ENCODE peak calls at places on chromosomes 2 and 18, in eight cellular contexts. H, W, I, U, Z, T, M and V are unnamed samples.

GRCh38 chr2:86695053-86695691 is 24.9 kb upstream of the RMND5A start:
- DNase-seq in H (no peak), I (peak; percentile 10), U (no peak), M (no peak), W (no peak), Z (no peak), T (peak; percentile 10), V (no peak)

GRCh38 chr2:226625951-226626350 is 173.7 kb downstream of the IRS1 start:
- DNase-seq in W (no peak), T (no peak), I (no peak), M (no peak), U (peak; percentile 71), H (no peak), Z (no peak), V (no peak)

GRCh38 chr2:241762321-241762932 is 14.2 kb upstream of the GAL3ST2 start:
- DNase-seq in T (no peak), I (no peak), H (peak; percentile 59), Z (no peak), M (peak; percentile 18), U (no peak), W (no peak), V (no peak)

GRCh38 chr2:188076149-188077056 is 215.3 kb upstream of the GULP1 start:
- DNase-seq in W (no peak), Z (no peak), I (peak; percentile 1), M (no peak), T (no peak), U (no peak), H (no peak), V (no peak)

GRCh38 chr2:174775586-174775985 is 11.3 kb upstream of the CHRNA1 start:
- DNase-seq in W (no peak), U (no peak), T (peak; percentile 22), I (peak; percentile 47), H (no peak), M (no peak), Z (no peak), V (no peak)

GRCh38 chr2:31703253-31703652 is 122.5 kb upstream of the SRD5A2 start:
- DNase-seq in U (no peak), M (no peak), W (no peak), I (no peak), H (no peak), T (no peak), Z (no peak), V (no peak)

GRCh38 chr2:141557329-141558098 is 573.3 kb downstream of the LRP1B start:
- DNase-seq in T (peak; percentile 96), W (no peak), U (no peak), I (peak; percentile 92), M (no peak), H (no peak), Z (no peak), V (no peak)

GRCh38 chr2:25228848-25229674 is 60.7 kb upstream of the POMC start:
- DNase-seq in H (no peak), I (peak; percentile 72), U (peak; percentile 76), T (peak; percentile 71), M (peak; percentile 67), Z (peak; percentile 52), W (peak; percentile 84), V (no peak)

GRCh38 chr2:148507970-148508369 is 136.6 kb upstream of the EPC2 start:
- DNase-seq in H (no peak), T (peak; percentile 14), M (no peak), I (no peak), U (no peak), W (no peak), Z (no peak), V (no peak)

GRCh38 chr2:236857781-236858180 is 227.9 kb upstream of the COPS8 start:
- DNase-seq in U (no peak), T (no peak), M (no peak), W (no peak), I (no peak), Z (no peak), H (no peak), V (peak; percentile 82)

GRCh38 chr2:38610851-38611801 is 8.4 kb upstream of the HNRNPLL start:
- DNase-seq in Z (no peak), T (peak; percentile 62), W (no peak), U (no peak), H (no peak), M (no peak), I (peak; percentile 77), V (no peak)

GRCh38 chr18:13191779-13192178 is 26.8 kb upstream of the LDLRAD4 start:
- DNase-seq in I (no peak), M (no peak), W (no peak), Z (no peak), U (peak; percentile 89), T (no peak), H (no peak), V (no peak)

GRCh38 chr2:58202409-58202808 is 38.7 kb downstream of the FANCL start:
- DNase-seq in Z (no peak), I (no peak), U (no peak), T (no peak), M (no peak), H (no peak), W (no peak), V (no peak)

GRCh38 chr2:233142355-233142897 is 82.3 kb downstream of the INPP5D start:
- DNase-seq in T (peak; percentile 44), M (no peak), Z (no peak), I (no peak), H (peak; percentile 68), W (no peak), U (no peak), V (no peak)

GRCh38 chr2:110099471-110100225 is 16.0 kb downstream of the MALL start:
- DNase-seq in H (no peak), U (no peak), I (no peak), Z (no peak), T (no peak), M (no peak), W (no peak), V (no peak)

GRCh38 chr2:97706708-97707345 is 6.5 kb upstream of the ZAP70 start:
- DNase-seq in H (no peak), U (no peak), Z (no peak), I (no peak), W (no peak), M (no peak), T (no peak), V (peak; percentile 52)

GRCh38 chr2:113895301-113895700 is 5.4 kb downstream of the ACTR3 start:
- DNase-seq in W (no peak), I (no peak), M (no peak), T (no peak), U (no peak), Z (no peak), H (no peak), V (no peak)

GRCh38 chr2:104521247-104521646 is 332.7 kb upstream of the POU3F3 start:
- DNase-seq in W (no peak), M (no peak), Z (no peak), T (peak; percentile 18), H (no peak), U (no peak), I (no peak), V (no peak)

GRCh38 chr2:68734688-68735525 is at the start of gene ARHGAP25:
- DNase-seq in M (no peak), T (peak; percentile 89), W (no peak), U (no peak), Z (no peak), H (no peak), I (no peak), V (peak; percentile 70)

GRCh38 chr2:58950795-58951462 is 709.8 kb upstream of the FANCL start:
- DNase-seq in I (no peak), U (no peak), H (no peak), W (no peak), T (no peak), Z (no peak), M (no peak), V (no peak)

GRCh38 chr2:126669772-126670171 is 13.8 kb downstream of the GYPC start:
- DNase-seq in M (no peak), W (no peak), H (no peak), Z (no peak), U (no peak), T (no peak), I (no peak), V (no peak)

GRCh38 chr18:46156124-46156745 is 52.0 kb downstream of the HAUS1 start:
- DNase-seq in I (no peak), Z (no peak), H (no peak), M (no peak), T (no peak), W (no peak), U (peak; percentile 26), V (no peak)
- TF ChIP-seq POLR2A in I (no peak), Z (no peak), H (no peak), M (no peak), T (no peak), W (no peak), U (no peak), V (no peak)

DNA sequence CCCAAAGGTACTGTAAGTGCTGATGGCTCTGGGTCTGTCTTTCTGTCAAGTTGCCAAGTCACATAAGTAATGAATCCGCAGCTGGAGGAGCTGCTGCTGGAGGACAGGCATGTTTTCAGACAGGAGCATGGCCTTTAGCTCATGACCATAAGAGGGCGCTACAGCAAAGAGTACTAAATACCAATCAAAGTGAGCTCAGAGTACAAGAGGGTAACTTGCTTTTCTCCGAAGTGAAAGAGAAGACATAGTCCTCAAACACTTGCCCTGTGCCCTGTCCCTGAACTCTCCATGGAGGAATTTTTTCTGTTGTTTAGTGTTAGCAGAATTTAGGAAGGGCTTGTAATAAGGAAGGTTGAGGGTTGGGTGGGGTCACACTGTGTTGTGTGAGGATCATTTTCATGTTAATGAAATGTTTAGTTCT is 58.0 kb upstream of the EML6 start:
- DNase-seq in Z (no peak), I (peak; percentile 68), W (no peak), M (peak; percentile 70), T (peak; percentile 72), U (peak; percentile 46), H (no peak), V (no peak)
- TF ChIP-seq POLR2A in Z (no peak), I (no peak), W (no peak), M (no peak), T (no peak), U (no peak), H (no peak), V (no peak)

GRCh38 chr2:190444954-190445353 is 36.8 kb downstream of the MFSD6 start:
- DNase-seq in H (no peak), M (no peak), U (no peak), Z (no peak), T (no peak), I (no peak), W (no peak), V (no peak)

GRCh38 chr2:190446193-190446592 is 38.0 kb downstream of the MFSD6 start:
- DNase-seq in H (no peak), M (no peak), U (no peak), Z (no peak), W (no peak), T (no peak), I (no peak), V (no peak)

GRCh38 chr2:190441564-190441963 is 33.4 kb downstream of the MFSD6 start:
- DNase-seq in M (no peak), I (no peak), H (no peak), Z (no peak), T (no peak), U (peak; percentile 61), W (no peak), V (no peak)

GRCh38 chr2:190443055-190443454 is 34.9 kb downstream of the MFSD6 start:
- DNase-seq in T (no peak), W (no peak), H (no peak), U (no peak), Z (no peak), I (peak; percentile 16), M (no peak), V (no peak)

GRCh38 chr2:190443778-190444481 is 35.8 kb downstream of the MFSD6 start:
- DNase-seq in Z (peak; percentile 32), H (no peak), I (peak; percentile 67), T (no peak), W (no peak), M (no peak), U (peak; percentile 54), V (no peak)
- TF ChIP-seq POLR2A in Z (no peak), H (no peak), I (no peak), T (no peak), W (no peak), M (no peak), U (no peak), V (no peak)

GRCh38 chr2:178377046-178377445 is 73.9 kb downstream of the PRKRA start:
- DNase-seq in Z (no peak), I (no peak), W (no peak), U (no peak), T (no peak), H (no peak), M (no peak), V (no peak)
- TF ChIP-seq POLR2A in Z (no peak), I (no peak), W (no peak), U (no peak), T (no peak), H (no peak), M (no peak), V (no peak)